ENCODE peak calls at places on chromosomes 4 and X, in four cellular contexts. L is GM12878, K is HepG2, R is K562. J is an unnamed sample.

GRCh38 chrX:136065044-136065671 is 79.9 kb downstream of the SLC9A6 start:
- DNase-seq in R (no peak), L (no peak), K (peak; percentile 42), J (peak; percentile 55)

GRCh38 chr4:58144721-58145120 is 1034.5 kb upstream of the IGFBP7 start:
- DNase-seq in K (no peak), R (no peak), L (no peak), J (no peak)

GRCh38 chr4:71050809-71051208 is 57.4 kb downstream of the DCK start:
- DNase-seq in R (no peak), L (no peak), K (no peak), J (no peak)

GRCh38 chrX:24023972-24024664 is 2.9 kb downstream of the KLHL15 start:
- DNase-seq in L (no peak), K (no peak), R (no peak), J (no peak)

GRCh38 chr4:184805462-184806245 is 20.1 kb downstream of the ACSL1 start:
- DNase-seq in L (no peak), R (no peak), K (no peak), J (no peak)

GRCh38 chr4:177283167-177283566 is 26.5 kb upstream of the NEIL3 start:
- DNase-seq in R (no peak), K (no peak), L (no peak), J (no peak)

GRCh38 chr4:1767770-1768366 is 25.2 kb upstream of the FGFR3 start:
- DNase-seq in L (no peak), R (peak; percentile 87), K (peak; percentile 76), J (peak; percentile 86)

GRCh38 chr4:52546449-52546848 is 112.7 kb downstream of the USP46 start:
- DNase-seq in K (no peak), L (no peak), R (no peak), J (no peak)

GRCh38 chrX:136711147-136711546 is 63.2 kb downstream of the CD40LG start:
- DNase-seq in L (no peak), R (no peak), K (no peak), J (no peak)

GRCh38 chr4:185564355-185564754 is 29.0 kb upstream of the PDLIM3 start:
- DNase-seq in K (no peak), R (no peak), L (no peak), J (no peak)

GRCh38 chr4:11805837-11806236 is 377.1 kb upstream of the HS3ST1 start:
- DNase-seq in R (no peak), L (no peak), K (no peak), J (peak; percentile 10)

GRCh38 chr4:92304636-92305035 is 870 bp downstream of the GRID2 start:
- DNase-seq in K (no peak), L (no peak), R (no peak), J (peak; percentile 19)

GRCh38 chr4:182288534-182288933 is 45.3 kb downstream of the TENM3 start:
- DNase-seq in L (no peak), K (no peak), R (no peak), J (no peak)

GRCh38 chrX:149198980-149199732 is 305.9 kb downstream of the IDS start:
- DNase-seq in L (peak; percentile 82), K (no peak), R (no peak), J (no peak)

GRCh38 chrX:150680974-150681373 is 12.2 kb upstream of the MTMR1 start:
- DNase-seq in R (no peak), K (peak; percentile 7), L (no peak), J (peak; percentile 22)

GRCh38 chr4:67459164-67459563 is 86.1 kb downstream of the CENPC start:
- DNase-seq in R (no peak), L (no peak), K (no peak), J (no peak)

GRCh38 chrX:24542756-24543155 is 77.7 kb downstream of the PDK3 start:
- DNase-seq in K (no peak), L (no peak), R (no peak), J (no peak)

GRCh38 chrX:109270580-109271484 is 211.1 kb downstream of the GUCY2F start:
- DNase-seq in R (no peak), K (no peak), L (peak; percentile 97), J (no peak)
- TF ChIP-seq FOXK2 in R (no peak), K (no peak), L (no peak), J (no peak)

GRCh38 chr4:127686656-127687055 is 43.5 kb upstream of the SLC25A31 start:
- DNase-seq in K (no peak), L (no peak), R (no peak), J (no peak)
- TF ChIP-seq TARDBP in K (no peak), L (no peak), R (no peak), J (no peak)

DNA sequence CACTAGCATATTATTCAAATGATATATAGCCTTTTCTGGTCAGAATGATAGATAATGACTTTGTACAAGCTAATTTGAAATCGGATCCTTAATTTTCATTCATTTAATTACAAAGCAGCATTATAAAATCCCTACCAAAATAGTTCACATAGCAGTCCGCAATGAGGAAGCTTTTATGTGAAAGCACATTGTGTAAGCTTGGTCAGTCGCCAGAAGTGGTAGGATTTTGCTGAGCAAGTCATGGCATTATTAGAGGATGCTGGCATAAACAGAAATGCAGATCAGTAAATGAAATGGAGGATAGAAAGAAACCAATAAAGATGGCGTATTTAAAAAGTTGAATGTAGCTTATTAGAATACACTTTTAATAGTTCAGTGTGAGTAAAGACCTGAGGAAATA is 93.2 kb upstream of the DIAPH2 start:
- DNase-seq in R (no peak), K (no peak), L (no peak), J (no peak)
- TF ChIP-seq FOXK2 in R (no peak), K (no peak), L (no peak), J (no peak)

GRCh38 chrX:129876734-129877395 is 29.1 kb upstream of the UTP14A start:
- DNase-seq in R (no peak), L (no peak), K (peak; percentile 78), J (no peak)
- TF ChIP-seq TARDBP in R (no peak), L (no peak), K (no peak), J (no peak)

DNA sequence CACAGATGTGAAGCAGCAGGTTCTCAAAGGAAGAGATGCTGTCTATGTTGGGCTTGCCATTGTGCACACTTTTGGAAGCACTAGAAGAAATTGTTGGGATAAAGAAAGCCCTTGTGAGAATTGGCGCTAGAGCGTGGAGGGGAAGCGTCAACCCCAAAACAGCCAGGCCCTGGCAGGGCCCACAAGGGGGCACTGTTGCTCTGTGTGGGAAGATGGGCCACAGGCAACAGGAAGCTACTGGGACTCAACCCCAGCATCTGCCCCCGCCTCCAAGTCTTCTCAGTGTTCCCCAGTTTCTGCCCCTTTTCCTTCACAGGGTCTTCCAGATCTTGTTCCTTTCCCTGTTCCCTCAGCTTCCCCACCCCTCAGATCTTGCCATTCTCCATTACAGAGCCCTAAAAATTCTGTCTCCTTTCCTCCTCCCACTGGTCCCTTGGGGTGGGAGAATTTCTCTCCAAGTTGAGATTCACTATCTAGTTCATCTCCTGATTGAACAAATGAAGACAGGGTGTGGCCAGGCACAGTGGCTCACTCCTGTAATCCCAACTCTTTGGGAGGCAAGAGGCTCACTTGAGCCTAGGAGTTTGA is 85.5 kb downstream of the STARD8 start:
- DNase-seq in L (no peak), K (peak; percentile 19), R (peak; percentile 70), J (peak; percentile 82)
- TF ChIP-seq FOXK2 in L (no peak), K (no peak), R (no peak), J (no peak)

GRCh38 chr4:148430847-148431246 is 11.4 kb downstream of the NR3C2 start:
- DNase-seq in K (no peak), R (no peak), L (no peak), J (no peak)
- TF ChIP-seq TARDBP in K (no peak), R (no peak), L (no peak), J (no peak)

DNA sequence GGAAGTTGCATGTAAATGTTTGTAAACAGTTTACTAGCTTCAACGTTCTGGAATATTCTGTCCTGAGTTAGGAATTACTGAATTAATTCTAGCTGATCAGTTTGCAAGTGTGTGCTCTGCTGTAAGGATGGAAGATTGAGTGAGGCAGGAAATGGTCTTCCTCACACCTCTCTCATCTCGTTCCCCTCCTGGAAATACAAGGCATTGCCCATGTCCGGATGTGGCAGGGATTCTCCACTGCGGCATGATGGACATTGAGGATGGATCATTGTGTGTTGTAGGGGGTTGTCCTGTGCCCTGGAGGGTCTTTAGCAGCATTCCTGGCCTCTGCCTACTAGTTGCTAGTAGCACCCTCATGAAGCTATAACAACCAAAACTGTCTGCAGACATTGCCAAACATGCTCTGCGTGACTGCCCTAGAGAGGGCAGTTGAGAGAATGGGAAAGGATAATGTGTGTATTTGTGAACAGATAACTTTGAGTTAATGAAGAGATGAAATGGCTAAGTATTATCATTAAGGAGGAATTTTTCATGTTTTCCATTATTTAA is 12.6 kb downstream of the CA5B start:
- DNase-seq in L (no peak), K (no peak), R (no peak), J (no peak)
- TF ChIP-seq FOXK2 in L (no peak), K (no peak), R (no peak), J (no peak)

GRCh38 chr4:68581382-68582338 is 5.5 kb upstream of the UGT2B17 start:
- DNase-seq in R (no peak), L (no peak), K (no peak), J (no peak)
- TF ChIP-seq TARDBP in R (no peak), L (no peak), K (no peak), J (no peak)

GRCh38 chr4:94412019-94413017 is 39.4 kb upstream of the PDLIM5 start:
- DNase-seq in K (peak; percentile 73), R (no peak), L (no peak), J (no peak)
- TF ChIP-seq FOXK2 in K (no peak), R (no peak), L (no peak), J (no peak)